ENCODE peak calls at places on chromosome 3, in four cellular contexts. X, C, S and F are unnamed samples.

GRCh38 chr3:69807674-69808073 is 68.4 kb downstream of the MITF start:
- DNase-seq in X (no peak), C (no peak), S (no peak), F (no peak)

GRCh38 chr3:152446495-152446894 is 177.8 kb downstream of the MBNL1 start:
- DNase-seq in X (no peak), C (no peak), S (no peak), F (peak; percentile 68)

GRCh38 chr3:15436246-15436645 is 8.8 kb downstream of the EAF1 start:
- DNase-seq in X (no peak), C (no peak), S (no peak), F (no peak)

GRCh38 chr3:194279701-194280360 is 71.3 kb downstream of the CPN2 start:
- DNase-seq in X (no peak), C (no peak), S (no peak), F (no peak)

GRCh38 chr3:141412936-141413354 is 44.6 kb downstream of the ZBTB38 start:
- DNase-seq in X (no peak), C (no peak), S (peak; percentile 93), F (peak; percentile 97)

GRCh38 chr3:48411041-48411588 is 18.8 kb downstream of the PLXNB1 start:
- DNase-seq in X (no peak), C (no peak), S (no peak), F (no peak)

GRCh38 chr3:195180490-195181106 is 90.4 kb downstream of the XXYLT1 start:
- DNase-seq in X (no peak), C (no peak), S (no peak), F (no peak)

GRCh38 chr3:188583476-188584161 is 429.7 kb downstream of the LPP start:
- DNase-seq in X (no peak), C (no peak), S (no peak), F (no peak)

GRCh38 chr3:177523991-177524438 is 326.7 kb upstream of the TBL1XR1 start:
- DNase-seq in X (no peak), C (no peak), S (no peak), F (no peak)

GRCh38 chr3:69379661-69380060 is 6.2 kb downstream of the FRMD4B start:
- DNase-seq in X (no peak), C (no peak), S (no peak), F (no peak)

GRCh38 chr3:128547368-128547987 is 54.5 kb upstream of the GATA2 start:
- DNase-seq in X (no peak), C (no peak), S (no peak), F (no peak)

GRCh38 chr3:377158-377561 is 180.6 kb downstream of the CHL1 start:
- DNase-seq in X (peak; percentile 82), C (peak; percentile 15), S (no peak), F (no peak)

GRCh38 chr3:159200176-159200575 is 398.3 kb downstream of the MFSD1 start:
- DNase-seq in X (peak; percentile 62), C (no peak), S (no peak), F (no peak)

GRCh38 chr3:76083992-76084391 is 298.6 kb upstream of the ZNF717 start:
- DNase-seq in X (no peak), C (no peak), S (no peak), F (no peak)

GRCh38 chr3:61518590-61518989 is 42.8 kb upstream of the PTPRG start:
- DNase-seq in X (no peak), C (no peak), S (no peak), F (no peak)

GRCh38 chr3:139342054-139342453 is 1.8 kb upstream of the MRPS22 start:
- DNase-seq in X (no peak), C (no peak), S (no peak), F (no peak)

GRCh38 chr3:14352002-14352627 is 50.3 kb upstream of the SLC6A6 start:
- DNase-seq in X (no peak), C (no peak), S (no peak), F (no peak)

GRCh38 chr3:43790060-43790459 is 99.3 kb downstream of the ABHD5 start:
- DNase-seq in X (no peak), C (no peak), S (no peak), F (no peak)

GRCh38 chr3:57985977-57986246 is 22.3 kb upstream of the FLNB start:
- DNase-seq in X (no peak), C (no peak), S (no peak), F (peak; percentile 0)

GRCh38 chr3:171563298-171563697 is 103.1 kb upstream of the TNIK start:
- DNase-seq in X (no peak), C (no peak), S (peak; percentile 18), F (no peak)

GRCh38 chr3:134496481-134497071 is 10.7 kb downstream of the CEP63 start:
- DNase-seq in X (no peak), C (no peak), S (no peak), F (no peak)

GRCh38 chr3:33044676-33045075 is 52.3 kb downstream of the GLB1 start:
- DNase-seq in X (no peak), C (no peak), S (no peak), F (no peak)